ENCODE peak calls at places on chromosome 15, in eight cellular contexts. One of them, this sample, is unnamed.
A peak's percentile ranks its signal among the peaks of the same experiment; 100 is the strongest.

GRCh38 chr15:57827021-57827420 is 120.5 kb downstream of the POLR2M start:
- DNase-seq in fibroblast of mammary gland: no peak
- DNase-seq in MCF 10A: no peak
- DNase-seq in OCI-LY7: no peak
- DNase-seq in nephron progenitor cell: no peak
- DNase-seq in GM13977: no peak
- DNase-seq in lower leg skin: no peak
- DNase-seq in ascending aorta: no peak
- DNase-seq in this sample: no peak

GRCh38 chr15:64143276-64143675 is 8.3 kb upstream of the SNX22 start:
- DNase-seq in lower leg skin: no peak
- DNase-seq in nephron progenitor cell: no peak
- DNase-seq in GM13977: no peak
- DNase-seq in MCF 10A: no peak
- DNase-seq in OCI-LY7: no peak
- DNase-seq in fibroblast of mammary gland: no peak
- DNase-seq in ascending aorta: no peak
- DNase-seq in this sample: no peak

GRCh38 chr15:65550681-65551098 is 20.4 kb downstream of the HACD3 start:
- DNase-seq in fibroblast of mammary gland: peak; percentile 46
- DNase-seq in GM13977: no peak
- DNase-seq in nephron progenitor cell: no peak
- DNase-seq in lower leg skin: no peak
- DNase-seq in OCI-LY7: no peak
- DNase-seq in ascending aorta: no peak
- DNase-seq in MCF 10A: no peak
- DNase-seq in this sample: no peak

GRCh38 chr15:57607570-57608000 is 15.9 kb downstream of the MYZAP start:
- DNase-seq in GM13977: no peak
- DNase-seq in fibroblast of mammary gland: peak; percentile 71
- DNase-seq in lower leg skin: no peak
- DNase-seq in nephron progenitor cell: no peak
- DNase-seq in OCI-LY7: no peak
- DNase-seq in MCF 10A: peak; percentile 95
- DNase-seq in ascending aorta: no peak
- DNase-seq in this sample: no peak

GRCh38 chr15:66748320-66748779 is 46.3 kb downstream of the SMAD6 start:
- DNase-seq in lower leg skin: no peak
- DNase-seq in fibroblast of mammary gland: peak; percentile 70
- DNase-seq in GM13977: no peak
- DNase-seq in nephron progenitor cell: no peak
- DNase-seq in MCF 10A: no peak
- DNase-seq in OCI-LY7: no peak
- DNase-seq in ascending aorta: no peak
- DNase-seq in this sample: no peak

GRCh38 chr15:51229907-51230328 is 108.5 kb downstream of the CYP19A1 start:
- DNase-seq in fibroblast of mammary gland: peak; percentile 71
- DNase-seq in GM13977: peak; percentile 43
- DNase-seq in nephron progenitor cell: no peak
- DNase-seq in MCF 10A: no peak
- DNase-seq in ascending aorta: no peak
- DNase-seq in lower leg skin: no peak
- DNase-seq in OCI-LY7: peak; percentile 2
- DNase-seq in this sample: no peak

GRCh38 chr15:25596644-25597562 is 158.1 kb upstream of the UBE3A start:
- DNase-seq in ascending aorta: no peak
- DNase-seq in nephron progenitor cell: no peak
- DNase-seq in OCI-LY7: no peak
- DNase-seq in fibroblast of mammary gland: peak; percentile 8
- DNase-seq in MCF 10A: no peak
- DNase-seq in GM13977: no peak
- DNase-seq in lower leg skin: no peak
- DNase-seq in this sample: no peak

GRCh38 chr15:36737430-36737891 is 158.0 kb downstream of the CDIN1 start:
- DNase-seq in OCI-LY7: no peak
- DNase-seq in nephron progenitor cell: no peak
- DNase-seq in ascending aorta: no peak
- DNase-seq in GM13977: no peak
- DNase-seq in lower leg skin: no peak
- DNase-seq in fibroblast of mammary gland: peak; percentile 63
- DNase-seq in MCF 10A: peak; percentile 1
- DNase-seq in this sample: no peak

GRCh38 chr15:57784081-57784488 is 77.6 kb downstream of the POLR2M start:
- DNase-seq in fibroblast of mammary gland: peak; percentile 55
- DNase-seq in ascending aorta: no peak
- DNase-seq in MCF 10A: no peak
- DNase-seq in nephron progenitor cell: no peak
- DNase-seq in OCI-LY7: no peak
- DNase-seq in GM13977: no peak
- DNase-seq in lower leg skin: peak; percentile 46
- DNase-seq in this sample: no peak

GRCh38 chr15:65599677-65600076 is 11.3 kb downstream of the INTS14 start:
- DNase-seq in ascending aorta: no peak
- DNase-seq in fibroblast of mammary gland: no peak
- DNase-seq in MCF 10A: no peak
- DNase-seq in nephron progenitor cell: no peak
- DNase-seq in OCI-LY7: no peak
- DNase-seq in lower leg skin: no peak
- DNase-seq in GM13977: no peak
- DNase-seq in this sample: no peak

GRCh38 chr15:85030301-85031049 is 48.8 kb downstream of the PDE8A start:
- DNase-seq in ascending aorta: no peak
- DNase-seq in lower leg skin: no peak
- DNase-seq in OCI-LY7: no peak
- DNase-seq in MCF 10A: peak; percentile 53
- DNase-seq in nephron progenitor cell: no peak
- DNase-seq in GM13977: no peak
- DNase-seq in fibroblast of mammary gland: no peak
- DNase-seq in this sample: no peak

GRCh38 chr15:59689626-59690236 is 611 bp upstream of the BNIP2 start:
- DNase-seq in OCI-LY7: peak; percentile 73
- DNase-seq in ascending aorta: peak; percentile 94
- DNase-seq in MCF 10A: peak; percentile 77
- DNase-seq in GM13977: no peak
- DNase-seq in fibroblast of mammary gland: peak; percentile 68
- DNase-seq in nephron progenitor cell: peak; percentile 62
- DNase-seq in lower leg skin: peak; percentile 88
- DNase-seq in this sample: peak; percentile 88

GRCh38 chr15:75721462-75721922 is 8.8 kb upstream of the CSPG4 start:
- DNase-seq in lower leg skin: no peak
- DNase-seq in fibroblast of mammary gland: no peak
- DNase-seq in ascending aorta: no peak
- DNase-seq in nephron progenitor cell: no peak
- DNase-seq in OCI-LY7: no peak
- DNase-seq in MCF 10A: no peak
- DNase-seq in GM13977: no peak
- DNase-seq in this sample: no peak
- TF ChIP-seq CTCF in lower leg skin: no peak
- TF ChIP-seq CTCF in fibroblast of mammary gland: no peak
- TF ChIP-seq CTCF in ascending aorta: no peak
- TF ChIP-seq CTCF in nephron progenitor cell: no peak
- TF ChIP-seq CTCF in OCI-LY7: no peak
- TF ChIP-seq CTCF in MCF 10A: no peak
- TF ChIP-seq CTCF in GM13977: no peak
- TF ChIP-seq CTCF in this sample: no peak

GRCh38 chr15:70670680-70671079 is 92.7 kb downstream of the UACA start:
- DNase-seq in nephron progenitor cell: no peak
- DNase-seq in MCF 10A: no peak
- DNase-seq in OCI-LY7: no peak
- DNase-seq in lower leg skin: no peak
- DNase-seq in GM13977: no peak
- DNase-seq in fibroblast of mammary gland: peak; percentile 28
- DNase-seq in ascending aorta: no peak
- DNase-seq in this sample: no peak
- TF ChIP-seq CTCF in nephron progenitor cell: no peak
- TF ChIP-seq CTCF in MCF 10A: peak; percentile 13
- TF ChIP-seq CTCF in OCI-LY7: peak; percentile 57
- TF ChIP-seq CTCF in lower leg skin: no peak
- TF ChIP-seq CTCF in GM13977: no peak
- TF ChIP-seq CTCF in fibroblast of mammary gland: no peak
- TF ChIP-seq CTCF in ascending aorta: peak; percentile 26
- TF ChIP-seq CTCF in this sample: no peak

GRCh38 chr15:31141792-31142191 is 40.3 kb upstream of the TRPM1 start:
- DNase-seq in MCF 10A: no peak
- DNase-seq in OCI-LY7: no peak
- DNase-seq in ascending aorta: no peak
- DNase-seq in fibroblast of mammary gland: no peak
- DNase-seq in GM13977: no peak
- DNase-seq in nephron progenitor cell: no peak
- DNase-seq in lower leg skin: no peak
- DNase-seq in this sample: no peak

GRCh38 chr15:31147943-31148621 is 46.6 kb upstream of the TRPM1 start:
- DNase-seq in GM13977: no peak
- DNase-seq in OCI-LY7: no peak
- DNase-seq in MCF 10A: no peak
- DNase-seq in ascending aorta: no peak
- DNase-seq in nephron progenitor cell: no peak
- DNase-seq in lower leg skin: no peak
- DNase-seq in fibroblast of mammary gland: no peak
- DNase-seq in this sample: no peak

GRCh38 chr15:31147456-31147855 is 45.9 kb upstream of the TRPM1 start:
- DNase-seq in ascending aorta: no peak
- DNase-seq in GM13977: no peak
- DNase-seq in fibroblast of mammary gland: no peak
- DNase-seq in lower leg skin: no peak
- DNase-seq in MCF 10A: no peak
- DNase-seq in nephron progenitor cell: no peak
- DNase-seq in OCI-LY7: no peak
- DNase-seq in this sample: no peak

GRCh38 chr15:31148622-31149505 is 47.3 kb upstream of the TRPM1 start:
- DNase-seq in nephron progenitor cell: no peak
- DNase-seq in ascending aorta: peak; percentile 38
- DNase-seq in MCF 10A: no peak
- DNase-seq in lower leg skin: no peak
- DNase-seq in GM13977: no peak
- DNase-seq in fibroblast of mammary gland: no peak
- DNase-seq in OCI-LY7: no peak
- DNase-seq in this sample: no peak

DNA sequence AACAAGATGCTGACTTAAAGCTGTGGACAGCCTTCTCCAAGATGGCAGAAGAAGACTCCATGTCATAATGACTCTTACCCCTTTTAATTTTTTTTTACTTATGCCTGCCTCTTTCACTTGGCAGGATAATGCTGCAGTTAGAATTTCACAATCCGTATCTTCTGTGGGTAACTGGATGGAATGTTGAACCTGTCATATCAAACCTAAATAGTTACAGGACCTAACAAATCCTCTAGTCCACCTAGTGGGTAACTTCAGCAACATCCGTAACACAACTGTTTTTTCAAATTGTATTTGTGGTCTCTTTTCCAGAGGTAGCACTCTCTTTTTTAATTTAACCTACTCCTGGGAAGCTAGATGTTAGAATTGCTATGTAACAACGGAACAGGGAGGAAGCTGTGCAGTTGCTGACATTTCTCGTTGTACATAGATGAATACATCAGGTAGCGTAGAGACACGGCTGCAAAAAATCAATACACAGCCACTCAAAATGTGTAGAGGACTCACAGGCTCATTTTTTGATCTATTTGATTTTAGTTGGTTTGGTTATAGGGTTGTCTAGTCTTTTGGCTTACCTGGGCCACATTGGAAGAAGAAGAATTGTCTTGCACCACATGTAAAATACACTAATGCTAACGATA is 43.9 kb upstream of the TRPM1 start:
- DNase-seq in lower leg skin: no peak
- DNase-seq in MCF 10A: peak; percentile 34
- DNase-seq in ascending aorta: no peak
- DNase-seq in OCI-LY7: no peak
- DNase-seq in fibroblast of mammary gland: peak; percentile 3
- DNase-seq in nephron progenitor cell: no peak
- DNase-seq in GM13977: no peak
- DNase-seq in this sample: no peak
- TF ChIP-seq CTCF in lower leg skin: no peak
- TF ChIP-seq CTCF in MCF 10A: no peak
- TF ChIP-seq CTCF in ascending aorta: no peak
- TF ChIP-seq CTCF in OCI-LY7: peak; percentile 58
- TF ChIP-seq CTCF in fibroblast of mammary gland: peak; percentile 11
- TF ChIP-seq CTCF in nephron progenitor cell: no peak
- TF ChIP-seq CTCF in GM13977: no peak
- TF ChIP-seq CTCF in this sample: no peak

DNA sequence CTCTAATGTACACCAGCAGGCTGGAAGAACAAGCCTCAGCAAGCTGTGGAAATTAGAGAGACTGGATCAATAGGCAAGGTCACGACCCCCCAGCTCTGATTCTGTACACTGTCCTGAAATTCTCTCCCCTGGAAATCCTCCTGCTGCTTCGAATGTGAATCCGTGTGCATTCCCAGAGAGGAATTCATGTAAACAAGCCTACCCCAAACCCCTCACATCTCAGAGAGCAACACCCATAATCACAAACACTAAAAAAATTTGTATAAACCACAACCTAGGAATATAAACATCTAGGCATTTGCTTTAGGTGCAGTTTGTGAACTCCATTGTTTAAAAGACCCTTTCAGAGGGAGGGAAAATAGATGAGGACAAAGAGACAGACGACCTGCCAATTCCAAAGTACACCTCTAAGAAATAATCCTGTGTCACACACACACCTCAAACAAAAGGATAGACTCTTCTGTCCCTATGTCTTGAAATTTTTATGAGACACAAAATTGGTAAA is 325.2 kb downstream of the WDR72 start:
- DNase-seq in GM13977: no peak
- DNase-seq in OCI-LY7: no peak
- DNase-seq in lower leg skin: no peak
- DNase-seq in MCF 10A: no peak
- DNase-seq in nephron progenitor cell: no peak
- DNase-seq in fibroblast of mammary gland: no peak
- DNase-seq in ascending aorta: no peak
- DNase-seq in this sample: no peak
- TF ChIP-seq CTCF in GM13977: no peak
- TF ChIP-seq CTCF in OCI-LY7: no peak
- TF ChIP-seq CTCF in lower leg skin: no peak
- TF ChIP-seq CTCF in MCF 10A: no peak
- TF ChIP-seq CTCF in nephron progenitor cell: no peak
- TF ChIP-seq CTCF in fibroblast of mammary gland: no peak
- TF ChIP-seq CTCF in ascending aorta: no peak
- TF ChIP-seq CTCF in this sample: no peak

DNA sequence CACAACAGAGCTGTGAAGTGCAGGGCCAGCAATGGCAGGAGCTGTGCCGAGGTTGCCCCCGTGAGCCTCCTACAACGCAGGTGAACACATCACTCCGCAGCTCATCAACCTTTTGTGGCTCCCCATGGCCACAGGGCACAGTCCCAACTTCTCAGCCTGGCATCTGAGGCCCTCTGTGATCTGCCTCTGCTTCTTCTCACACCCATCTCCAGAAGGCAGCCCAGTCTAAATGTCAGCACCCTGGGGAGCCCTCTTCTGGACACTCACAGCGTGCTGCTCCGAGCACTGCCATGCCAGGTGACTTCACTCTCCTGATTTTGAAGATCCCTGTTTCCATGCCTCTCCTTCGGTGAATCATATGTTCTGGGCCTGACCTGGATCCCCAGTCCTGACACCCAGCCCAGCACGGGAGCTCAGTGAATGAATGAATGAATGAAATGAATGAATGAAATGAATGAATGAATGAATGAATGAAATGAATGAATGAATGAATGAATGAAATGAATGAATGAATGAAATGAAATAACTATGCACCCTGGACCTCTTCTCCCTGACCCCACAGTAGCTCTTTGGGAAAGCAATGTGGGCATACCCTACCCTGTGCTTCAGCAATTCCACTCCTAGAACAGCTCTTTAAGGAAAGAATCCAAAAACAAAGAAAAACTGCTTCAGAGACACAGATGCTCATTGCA is 17.9 kb upstream of the SKIC8 start:
- DNase-seq in ascending aorta: no peak
- DNase-seq in lower leg skin: no peak
- DNase-seq in OCI-LY7: peak; percentile 10
- DNase-seq in MCF 10A: peak; percentile 31
- DNase-seq in nephron progenitor cell: no peak
- DNase-seq in fibroblast of mammary gland: peak; percentile 17
- DNase-seq in GM13977: no peak
- DNase-seq in this sample: no peak
- TF ChIP-seq CTCF in ascending aorta: no peak
- TF ChIP-seq CTCF in lower leg skin: no peak
- TF ChIP-seq CTCF in OCI-LY7: peak; percentile 28
- TF ChIP-seq CTCF in MCF 10A: no peak
- TF ChIP-seq CTCF in nephron progenitor cell: no peak
- TF ChIP-seq CTCF in fibroblast of mammary gland: no peak
- TF ChIP-seq CTCF in GM13977: no peak
- TF ChIP-seq CTCF in this sample: no peak

This sample was measured in breast epithelium.